ENCODE peak calls at places on chromosomes 5 and 9, in five cellular contexts. One of them, this sample, is unnamed.

GRCh38 chr9:134360897-134361296 is 34.6 kb downstream of the RXRA start:
- DNase-seq in EL: peak
- DNase-seq in NCI-H69: no peak
- DNase-seq in T-helper 1 cell: no peak
- DNase-seq in aorta: peak
- DNase-seq in this sample: peak

GRCh38 chr5:8839361-8840055 is 706.4 kb downstream of the SEMA5A start:
- DNase-seq in T-helper 1 cell: no peak
- DNase-seq in NCI-H69: no peak
- DNase-seq in aorta: no peak
- DNase-seq in EL: no peak
- DNase-seq in this sample: no peak

GRCh38 chr5:33180900-33181299 is 259.9 kb upstream of the TARS1 start:
- DNase-seq in aorta: no peak
- DNase-seq in EL: peak
- DNase-seq in T-helper 1 cell: no peak
- DNase-seq in NCI-H69: peak
- DNase-seq in this sample: peak

GRCh38 chr9:16532681-16533450 is 337.6 kb downstream of the BNC2 start:
- DNase-seq in T-helper 1 cell: no peak
- DNase-seq in aorta: no peak
- DNase-seq in EL: peak
- DNase-seq in NCI-H69: peak
- DNase-seq in this sample: peak

GRCh38 chr9:100600511-100601079 is 22.7 kb downstream of the CAVIN4 start:
- DNase-seq in T-helper 1 cell: no peak
- DNase-seq in aorta: no peak
- DNase-seq in EL: no peak
- DNase-seq in NCI-H69: peak
- DNase-seq in this sample: no peak

GRCh38 chr5:154038241-154038603 is 488 bp downstream of the FAM114A2 start:
- DNase-seq in T-helper 1 cell: no peak
- DNase-seq in NCI-H69: peak
- DNase-seq in EL: no peak
- DNase-seq in aorta: no peak
- DNase-seq in this sample: no peak

GRCh38 chr9:120867676-120868338 is 9.2 kb downstream of the PHF19 start:
- DNase-seq in EL: no peak
- DNase-seq in NCI-H69: no peak
- DNase-seq in aorta: peak
- DNase-seq in T-helper 1 cell: no peak
- DNase-seq in this sample: no peak

GRCh38 chr5:173564106-173564505 is 52.3 kb downstream of the BOD1 start:
- DNase-seq in T-helper 1 cell: no peak
- DNase-seq in aorta: no peak
- DNase-seq in EL: no peak
- DNase-seq in NCI-H69: no peak
- DNase-seq in this sample: no peak

GRCh38 chr5:1728846-1729245 is 70.8 kb downstream of the MRPL36 start:
- DNase-seq in NCI-H69: no peak
- DNase-seq in aorta: peak
- DNase-seq in T-helper 1 cell: no peak
- DNase-seq in EL: no peak
- DNase-seq in this sample: no peak

GRCh38 chr5:142754031-142754430 is 16.1 kb upstream of the ARHGAP26 start:
- DNase-seq in aorta: no peak
- DNase-seq in NCI-H69: no peak
- DNase-seq in EL: no peak
- DNase-seq in T-helper 1 cell: no peak
- DNase-seq in this sample: no peak

GRCh38 chr5:4868140-4868735 is 271.9 kb upstream of the ADAMTS16 start:
- DNase-seq in T-helper 1 cell: peak
- DNase-seq in EL: peak
- DNase-seq in aorta: no peak
- DNase-seq in NCI-H69: peak
- DNase-seq in this sample: peak

This sample was measured in AG10803.